ENCODE peak calls at places on chromosomes 13 and 19, in ten cellular contexts. D is breast epithelium; S is glutamatergic neuron; C is endothelial cell; P is OCI-LY7; Y is sigmoid colon; V is MM.1S; J is brain microvascular endothelial cell; L is kidney; B is CD8-positive, alpha-beta T cell. X is an unnamed sample.

GRCh38 chr19:32131037-32131436 is 214.4 kb upstream of the ZNF507 start:
- DNase-seq in D (no peak), S (no peak), C (no peak), P (no peak), Y (no peak), V (no peak), J (no peak), L (no peak), B (no peak), X (no peak)

GRCh38 chr19:28943651-28944050 is 269.3 kb downstream of the UQCRFS1 start:
- DNase-seq in D (no peak), S (no peak), C (no peak), P (no peak), Y (no peak), V (no peak), J (no peak), L (no peak), B (no peak), X (no peak)

GRCh38 chr13:61531383-61532065 is 115.9 kb upstream of the PCDH20 start:
- DNase-seq in D (no peak), S (no peak), C (no peak), P (no peak), Y (no peak), V (no peak), J (no peak), L (no peak), B (no peak), X (no peak)

GRCh38 chr13:59680429-59681024 is 483.2 kb downstream of the DIAPH3 start:
- DNase-seq in D (no peak), S (no peak), C (no peak), P (peak), Y (no peak), V (peak), J (no peak), L (no peak), B (no peak), X (no peak)

GRCh38 chr13:86051134-86052103 is 252.2 kb upstream of the SLITRK6 start:
- DNase-seq in D (no peak), S (no peak), C (no peak), P (no peak), Y (no peak), V (no peak), J (no peak), L (no peak), B (no peak), X (no peak)

GRCh38 chr19:38228491-38229439 is 4.7 kb upstream of the DPF1 start:
- DNase-seq in D (no peak), S (peak), C (no peak), P (no peak), Y (no peak), V (no peak), J (no peak), L (no peak), B (no peak), X (no peak)

GRCh38 chr19:54415208-54415900 is at the start of gene TTYH1:
- DNase-seq in D (no peak), S (peak), C (peak), P (no peak), Y (no peak), V (no peak), J (no peak), L (peak), B (peak), X (no peak)

GRCh38 chr13:103852036-103852435 is 785.8 kb upstream of the SLC10A2 start:
- DNase-seq in D (no peak), S (peak), C (no peak), P (no peak), Y (no peak), V (no peak), J (no peak), L (no peak), B (no peak), X (no peak)

GRCh38 chr13:62643007-62643483 is 1227.4 kb upstream of the PCDH20 start:
- DNase-seq in D (no peak), S (no peak), C (no peak), P (no peak), Y (no peak), V (no peak), J (peak), L (no peak), B (no peak), X (no peak)

GRCh38 chr19:47232422-47233211 is 1.6 kb upstream of the BBC3 start:
- DNase-seq in D (peak), S (no peak), C (no peak), P (peak), Y (no peak), V (no peak), J (peak), L (no peak), B (no peak), X (no peak)

GRCh38 chr19:45753548-45753947 is 15.5 kb downstream of the SIX5 start:
- DNase-seq in D (no peak), S (no peak), C (no peak), P (peak), Y (no peak), V (no peak), J (no peak), L (no peak), B (no peak), X (no peak)

GRCh38 chr19:16325161-16325527 is 518 bp downstream of the KLF2 start:
- DNase-seq in D (no peak), S (peak), C (peak), P (peak), Y (peak), V (peak), J (no peak), L (no peak), B (no peak), X (no peak)

GRCh38 chr13:22032905-22033304 is 362.0 kb downstream of the FGF9 start:
- DNase-seq in D (no peak), S (no peak), C (no peak), P (no peak), Y (no peak), V (no peak), J (no peak), L (no peak), B (no peak), X (no peak)

GRCh38 chr19:48203227-48203793 is 32.8 kb downstream of the ZSWIM9 start:
- DNase-seq in D (no peak), S (no peak), C (no peak), P (peak), Y (no peak), V (peak), J (no peak), L (no peak), B (no peak), X (no peak)

GRCh38 chr19:40778045-40778864 is at the start of gene RAB4B:
- DNase-seq in D (peak), S (peak), C (peak), P (peak), Y (peak), V (peak), J (peak), L (peak), B (peak), X (peak)
- TF ChIP-seq CTCF in D (peak), S (no peak), C (no peak), P (no peak), Y (no peak), V (no peak), J (no peak), L (peak), B (no peak), X (no peak)

DNA sequence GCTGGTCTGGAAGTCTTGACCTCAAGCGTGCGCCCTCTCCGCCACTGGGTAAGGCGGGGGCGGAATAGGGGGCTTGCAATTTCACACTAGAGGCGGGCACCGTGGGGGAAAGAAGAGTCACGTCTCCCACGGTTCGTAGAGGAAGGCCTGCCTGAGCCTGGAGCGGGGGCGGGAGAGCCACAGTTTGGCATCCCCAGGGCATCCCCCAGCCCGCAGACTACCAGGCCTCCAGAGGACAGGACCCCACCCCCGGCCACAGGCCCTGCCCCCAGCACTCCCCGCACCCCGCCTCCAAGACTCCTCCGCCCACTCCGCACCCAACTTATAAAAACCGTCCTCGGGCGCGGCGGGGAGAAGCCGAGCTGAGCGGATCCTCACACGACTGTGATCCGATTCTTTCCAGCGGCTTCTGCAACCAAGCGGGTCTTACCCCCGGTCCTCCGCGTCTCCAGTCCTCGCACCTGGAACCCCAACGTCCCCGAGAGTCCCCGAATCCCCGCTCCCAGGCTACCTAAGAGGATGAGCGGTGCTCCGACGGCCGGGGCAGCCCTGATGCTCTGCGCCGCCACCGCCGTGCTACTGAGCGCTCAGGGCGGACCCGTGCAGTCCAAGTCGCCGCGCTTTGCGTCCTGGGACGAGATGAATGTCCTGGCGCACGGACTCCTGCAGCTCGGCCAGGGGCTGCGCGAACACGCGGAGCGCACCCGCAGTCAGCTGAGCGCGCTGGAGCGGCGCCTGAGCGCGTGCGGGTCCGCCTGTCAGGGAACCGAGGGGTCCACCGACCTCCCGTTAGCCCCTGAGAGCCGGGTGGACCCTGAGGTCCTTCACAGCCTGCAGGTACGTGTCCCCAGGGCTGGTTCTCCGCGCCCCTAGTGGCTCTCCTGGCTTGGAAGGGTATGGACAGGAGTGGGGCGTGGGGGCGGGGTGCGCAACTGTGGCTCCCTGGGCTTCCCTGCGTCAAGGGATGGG is at the start of gene ANGPTL4:
- DNase-seq in D (peak), S (peak), C (peak), P (no peak), Y (peak), V (no peak), J (peak), L (peak), B (peak), X (no peak)
- TF ChIP-seq CTCF in D (peak), S (no peak), C (no peak), P (no peak), Y (peak), V (no peak), J (peak), L (no peak), B (no peak), X (peak)

GRCh38 chr19:42281175-42282035 is 12.4 kb downstream of the CIC start:
- DNase-seq in D (peak), S (peak), C (no peak), P (peak), Y (peak), V (no peak), J (no peak), L (peak), B (no peak), X (no peak)
- TF ChIP-seq CTCF in D (no peak), S (no peak), C (no peak), P (no peak), Y (no peak), V (no peak), J (no peak), L (no peak), B (no peak), X (peak)

DNA sequence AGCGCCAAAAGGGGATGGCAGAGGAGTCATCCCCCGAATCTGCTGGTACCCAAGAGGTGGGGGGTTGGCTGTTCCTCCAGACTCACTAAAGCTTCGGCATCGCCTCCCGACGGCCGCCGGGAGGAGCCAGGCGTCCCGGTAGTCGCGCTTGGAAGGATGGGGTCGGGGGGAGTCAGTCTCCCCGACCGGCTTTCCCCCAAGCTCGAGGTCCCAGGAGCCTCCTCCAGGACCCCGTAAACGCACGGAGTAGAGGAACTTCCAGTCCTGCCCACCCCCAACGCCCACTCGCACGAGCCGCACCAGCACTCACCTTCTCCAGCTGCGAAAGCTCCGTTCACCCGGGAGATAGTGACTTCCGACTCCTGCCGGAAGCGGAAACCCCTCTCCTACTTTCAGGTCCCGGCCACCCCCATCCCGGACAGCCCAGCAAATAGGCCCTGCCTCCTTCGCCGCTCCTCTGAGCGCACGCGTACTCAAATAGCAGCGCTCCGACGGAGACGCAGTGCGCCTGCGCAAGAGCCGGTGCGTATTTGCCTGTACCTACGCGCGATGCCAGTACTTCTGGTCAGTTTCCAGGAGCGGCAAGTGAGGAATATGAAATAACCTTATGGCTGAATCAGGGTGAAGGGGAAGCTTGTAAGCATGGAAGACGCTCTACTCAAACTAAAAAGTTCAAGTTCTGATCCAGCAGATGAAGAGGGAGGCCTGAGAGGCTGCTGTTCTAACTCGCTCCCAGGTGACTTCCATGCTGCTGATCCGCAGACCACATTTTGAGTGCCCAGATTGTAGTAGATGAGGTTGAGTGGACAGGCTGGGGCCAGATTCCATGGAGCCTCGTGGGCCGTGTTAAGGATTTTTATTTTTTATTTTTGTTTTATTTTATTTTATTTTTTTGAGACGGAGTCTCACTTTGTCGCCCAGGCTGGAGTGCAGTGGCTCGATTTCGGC is at the start of gene ELOF1:
- DNase-seq in D (peak), S (peak), C (peak), P (peak), Y (peak), V (peak), J (peak), L (peak), B (peak), X (peak)
- TF ChIP-seq CTCF in D (no peak), S (no peak), C (no peak), P (peak), Y (peak), V (peak), J (peak), L (peak), B (no peak), X (peak)

DNA sequence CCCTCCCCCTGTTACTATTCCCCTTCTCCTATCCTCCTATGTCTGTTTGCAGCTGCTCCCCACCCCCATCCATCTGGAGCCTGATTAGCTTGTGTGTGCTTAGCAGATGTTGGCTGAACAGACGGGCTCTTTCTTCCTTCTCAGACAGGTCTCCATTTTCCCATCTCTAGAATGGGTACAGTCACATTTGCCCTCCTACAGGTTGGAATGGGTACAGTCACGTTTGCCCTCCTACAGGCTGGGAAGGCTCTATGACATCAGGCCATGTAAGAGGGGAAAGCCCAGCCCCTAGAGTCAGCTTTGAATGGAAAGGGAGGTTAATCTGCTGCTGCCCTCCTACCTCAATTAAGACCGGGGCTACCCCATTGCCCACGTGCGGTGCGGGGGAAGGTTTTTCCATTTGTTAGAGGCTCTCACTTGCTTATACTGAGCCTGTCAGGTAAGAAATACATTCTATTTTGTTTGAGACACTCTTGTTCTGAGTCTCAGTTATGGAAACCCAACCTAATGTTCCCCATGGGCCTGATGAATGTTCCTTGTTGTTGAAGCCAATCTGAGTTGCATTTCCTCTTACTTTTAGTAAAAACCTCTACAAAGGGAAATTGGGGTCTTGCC is 2.2 kb upstream of the CLEC17A start:
- DNase-seq in D (no peak), S (no peak), C (no peak), P (peak), Y (no peak), V (no peak), J (no peak), L (no peak), B (no peak), X (no peak)
- TF ChIP-seq CTCF in D (no peak), S (no peak), C (no peak), P (peak), Y (no peak), V (no peak), J (no peak), L (no peak), B (no peak), X (no peak)

GRCh38 chr19:33132425-33132824 is 511 bp downstream of the WDR88 start:
- DNase-seq in D (no peak), S (no peak), C (peak), P (no peak), Y (no peak), V (no peak), J (no peak), L (no peak), B (no peak), X (no peak)
- TF ChIP-seq CTCF in D (no peak), S (peak), C (peak), P (peak), Y (no peak), V (peak), J (peak), L (no peak), B (no peak), X (peak)

DNA sequence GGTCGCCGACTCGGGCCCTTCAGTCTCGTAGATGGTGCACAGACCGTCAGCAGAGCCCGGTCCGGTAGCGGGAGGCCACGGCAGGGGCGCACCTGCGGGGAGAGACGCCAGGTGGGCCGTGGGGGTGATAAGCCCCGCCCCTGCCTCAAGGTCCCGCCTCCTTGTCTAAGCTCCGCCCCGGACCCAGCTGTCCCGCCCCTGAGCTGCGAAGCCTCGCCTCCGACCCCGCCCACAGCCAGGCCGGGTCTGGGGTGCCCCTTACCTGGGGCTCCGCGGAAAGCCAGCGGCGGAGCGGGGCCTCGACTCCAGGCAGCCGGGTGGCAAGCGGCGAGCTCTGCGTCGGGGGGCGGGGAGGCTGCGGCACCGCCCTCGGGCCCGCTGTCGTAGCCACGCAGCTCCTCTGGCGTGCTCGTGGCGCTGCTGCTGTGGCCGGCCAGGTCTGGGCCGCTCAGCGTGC is 4.7 kb downstream of the PRR36 start:
- DNase-seq in D (peak), S (peak), C (peak), P (peak), Y (no peak), V (peak), J (no peak), L (peak), B (peak), X (peak)
- TF ChIP-seq CTCF in D (no peak), S (peak), C (peak), P (peak), Y (peak), V (peak), J (no peak), L (no peak), B (no peak), X (peak)

GRCh38 chr13:32245555-32245954 is 69.6 kb downstream of the ZAR1L start:
- DNase-seq in D (no peak), S (no peak), C (no peak), P (no peak), Y (no peak), V (no peak), J (no peak), L (no peak), B (no peak), X (no peak)

GRCh38 chr13:32243695-32244094 is 71.5 kb downstream of the ZAR1L start:
- DNase-seq in D (no peak), S (no peak), C (no peak), P (no peak), Y (no peak), V (no peak), J (no peak), L (no peak), B (no peak), X (no peak)

GRCh38 chr13:32247887-32248286 is 67.3 kb downstream of the ZAR1L start:
- DNase-seq in D (no peak), S (no peak), C (no peak), P (no peak), Y (no peak), V (peak), J (no peak), L (no peak), B (no peak), X (no peak)

GRCh38 chr13:32248789-32249188 is 66.4 kb downstream of the ZAR1L start:
- DNase-seq in D (no peak), S (no peak), C (no peak), P (no peak), Y (no peak), V (peak), J (no peak), L (no peak), B (no peak), X (no peak)

GRCh38 chr13:32246468-32246867 is 68.7 kb downstream of the ZAR1L start:
- DNase-seq in D (peak), S (peak), C (peak), P (peak), Y (peak), V (peak), J (peak), L (no peak), B (peak), X (no peak)
- TF ChIP-seq CTCF in D (peak), S (peak), C (peak), P (peak), Y (peak), V (peak), J (peak), L (peak), B (peak), X (peak)

DNA sequence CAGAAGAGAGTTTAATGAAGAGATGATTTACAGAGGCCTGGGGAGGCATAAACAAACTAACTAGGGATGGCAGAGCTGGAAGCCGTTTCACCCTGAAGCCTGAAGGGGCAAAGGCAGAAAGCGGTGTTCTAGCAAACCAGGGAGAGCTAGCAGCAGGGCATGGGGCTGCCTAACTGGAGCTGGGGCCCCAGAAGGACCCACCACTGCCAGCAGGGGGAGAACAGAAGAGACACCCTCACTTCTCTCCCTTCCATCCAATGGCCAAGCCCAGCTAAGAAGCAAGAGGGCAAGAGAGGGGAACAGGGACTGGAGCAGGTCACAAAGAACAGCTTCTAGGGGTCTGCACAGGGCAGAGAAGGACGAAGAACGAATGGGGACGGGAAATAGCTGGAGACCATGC is 195.5 kb downstream of the KATNAL1 start:
- DNase-seq in D (no peak), S (no peak), C (no peak), P (peak), Y (no peak), V (no peak), J (no peak), L (no peak), B (no peak), X (no peak)
- TF ChIP-seq CTCF in D (no peak), S (no peak), C (no peak), P (peak), Y (no peak), V (peak), J (peak), L (no peak), B (no peak), X (peak)